ENCODE peak calls at places on chromosomes 11 and 22, in seven cellular contexts. S, A, B, V, Q, P and O are unnamed samples.

GRCh38 chr11:6411594-6412031 is 7.3 kb downstream of the APBB1 start:
- DNase-seq in S (no peak), A (no peak), B (no peak), V (no peak), Q (no peak), P (no peak), O (no peak)

GRCh38 chr22:17569971-17570511 is 6.7 kb downstream of the SLC25A18 start:
- DNase-seq in S (no peak), A (no peak), B (no peak), V (peak; percentile 75), Q (no peak), P (no peak), O (peak; percentile 19)

GRCh38 chr11:121464352-121464946 is 11.7 kb upstream of the SORL1-AS1 start:
- DNase-seq in S (no peak), A (no peak), B (peak; percentile 51), V (peak; percentile 89), Q (no peak), P (peak; percentile 81), O (peak; percentile 58)

GRCh38 chr11:102387056-102387781 is 40.2 kb downstream of the BIRC2 start:
- DNase-seq in S (no peak), A (no peak), B (no peak), V (no peak), Q (no peak), P (no peak), O (no peak)

GRCh38 chr11:5042091-5042490 is 4.2 kb upstream of the OR52J3 start:
- DNase-seq in S (no peak), A (no peak), B (no peak), V (no peak), Q (no peak), P (no peak), O (no peak)

GRCh38 chr22:36536717-36537116 is 7.8 kb upstream of the EIF3D start:
- DNase-seq in S (no peak), A (no peak), B (no peak), V (no peak), Q (no peak), P (no peak), O (no peak)

GRCh38 chr11:31560842-31561476 is 51.4 kb downstream of the ELP4 start:
- DNase-seq in S (no peak), A (no peak), B (no peak), V (no peak), Q (no peak), P (no peak), O (no peak)

GRCh38 chr22:28414017-28414416 is 265.6 kb downstream of the TTC28 start:
- DNase-seq in S (no peak), A (no peak), B (no peak), V (no peak), Q (no peak), P (no peak), O (peak; percentile 63)

GRCh38 chr11:130109441-130109840 is 39.7 kb downstream of the APLP2 start:
- DNase-seq in S (no peak), A (no peak), B (no peak), V (no peak), Q (no peak), P (no peak), O (no peak)

GRCh38 chr22:46748948-46749681 is 11.1 kb upstream of the CERK start:
- DNase-seq in S (no peak), A (no peak), B (no peak), V (peak; percentile 88), Q (no peak), P (no peak), O (peak; percentile 91)

GRCh38 chr22:39207141-39208012 is 37.4 kb downstream of the PDGFB start:
- DNase-seq in S (peak; percentile 48), A (no peak), B (peak; percentile 29), V (peak; percentile 58), Q (no peak), P (no peak), O (no peak)

GRCh38 chr22:38704568-38705234 is 1.0 kb upstream of the GTPBP1 start:
- DNase-seq in S (no peak), A (no peak), B (no peak), V (no peak), Q (no peak), P (no peak), O (peak; percentile 16)

GRCh38 chr11:75820636-75821035 is 5.6 kb downstream of the UVRAG start:
- DNase-seq in S (no peak), A (no peak), B (no peak), V (no peak), Q (no peak), P (no peak), O (no peak)

GRCh38 chr22:23801238-23801821 is 14.6 kb downstream of the SMARCB1 start:
- DNase-seq in S (no peak), A (no peak), B (no peak), V (no peak), Q (no peak), P (no peak), O (no peak)

GRCh38 chr11:92843455-92843854 is 126.0 kb upstream of the MTNR1B start:
- DNase-seq in S (no peak), A (no peak), B (no peak), V (no peak), Q (no peak), P (no peak), O (no peak)

GRCh38 chr11:86495341-86495740 is 120.7 kb downstream of the CCDC81 start:
- DNase-seq in S (no peak), A (no peak), B (no peak), V (no peak), Q (no peak), P (no peak), O (no peak)

GRCh38 chr11:103110406-103110805 is 1.2 kb downstream of the DYNC2H1 start:
- DNase-seq in S (no peak), A (no peak), B (no peak), V (no peak), Q (no peak), P (no peak), O (peak; percentile 21)

GRCh38 chr11:114525682-114526081 is 34.0 kb downstream of the NXPE1 start:
- DNase-seq in S (no peak), A (no peak), B (no peak), V (no peak), Q (no peak), P (no peak), O (no peak)

GRCh38 chr11:63920870-63921417 is 4.0 kb upstream of the RCOR2 start:
- DNase-seq in S (no peak), A (no peak), B (peak; percentile 28), V (no peak), Q (no peak), P (no peak), O (no peak)

GRCh38 chr11:112100457-112100856 is 13.8 kb downstream of the SDHD start:
- DNase-seq in S (no peak), A (no peak), B (no peak), V (no peak), Q (no peak), P (no peak), O (no peak)

GRCh38 chr11:25776238-25776637 is 555.7 kb upstream of the ANO3 start:
- DNase-seq in S (no peak), A (no peak), B (no peak), V (no peak), Q (no peak), P (no peak), O (no peak)

GRCh38 chr11:130413383-130414106 is 14.9 kb downstream of the ADAMTS8 start:
- DNase-seq in S (no peak), A (no peak), B (no peak), V (no peak), Q (no peak), P (no peak), O (no peak)

DNA sequence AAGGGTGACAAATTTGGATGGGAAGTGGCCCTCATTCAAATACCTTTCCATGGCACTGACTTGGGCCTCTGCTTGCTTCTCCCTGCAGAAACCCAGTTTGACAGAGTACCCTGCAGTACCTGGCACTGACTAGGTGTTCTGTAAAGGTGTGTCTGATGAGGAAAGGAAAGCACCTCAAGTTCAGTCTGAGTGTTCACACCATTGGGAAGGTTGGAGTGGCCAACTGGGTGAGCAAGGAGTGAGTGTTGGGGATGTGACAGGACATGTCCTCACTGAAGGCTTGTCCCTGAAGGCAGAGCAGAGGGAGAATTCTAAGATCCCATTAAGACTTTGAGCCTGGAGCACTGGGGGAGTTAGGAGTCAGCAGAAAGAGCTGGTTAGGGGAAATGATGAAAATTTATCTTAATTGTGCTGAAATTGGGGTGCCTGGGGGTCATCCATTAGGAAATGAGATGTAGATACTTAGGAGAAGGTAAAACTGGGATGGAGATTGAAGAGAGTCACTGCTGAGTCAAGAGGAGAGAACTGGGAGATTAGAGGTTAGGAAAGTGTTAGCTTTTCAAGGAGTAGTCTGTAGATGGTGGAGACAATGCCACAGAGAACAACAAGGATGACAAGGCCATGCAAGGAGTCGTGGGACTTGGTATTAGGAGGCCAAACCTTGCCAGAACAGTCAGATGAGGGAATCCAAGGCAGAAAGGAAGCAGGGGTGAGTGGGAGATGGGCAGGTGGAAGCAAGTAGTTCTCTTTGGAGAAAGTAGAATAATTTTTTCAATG is 6.1 kb downstream of the SREBF2 start:
- DNase-seq in S (no peak), A (no peak), B (no peak), V (no peak), Q (no peak), P (no peak), O (no peak)
- H3K4me1 ChIP-seq in S (peaks cover 54% of the 10 kb centered on the region), A (peaks cover 69% of the 10 kb centered on the region), B (peaks cover 55% of the 10 kb centered on the region), V (no peaks in the 10 kb centered on the region), Q (peaks cover 17% of the 10 kb centered on the region), P (peaks cover 26% of the 10 kb centered on the region), O (peaks cover 8% of the 10 kb centered on the region)

GRCh38 chr11:66432597-66432996 is 6.1 kb downstream of the MRPL11 start:
- DNase-seq in S (no peak), A (no peak), B (no peak), V (no peak), Q (no peak), P (no peak), O (no peak)
- TF ChIP-seq POLR2AphosphoS5 in S (no peak), A (no peak), B (no peak), V (no peak), Q (no peak), P (no peak), O (no peak)

GRCh38 chr11:17184882-17185587 is 22.8 kb downstream of the PIK3C2A start:
- DNase-seq in S (no peak), A (no peak), B (no peak), V (no peak), Q (no peak), P (no peak), O (no peak)

GRCh38 chr11:17183836-17184235 is 23.9 kb downstream of the PIK3C2A start:
- DNase-seq in S (no peak), A (no peak), B (no peak), V (no peak), Q (no peak), P (no peak), O (no peak)

GRCh38 chr11:17185938-17186337 is 21.8 kb downstream of the PIK3C2A start:
- DNase-seq in S (no peak), A (no peak), B (no peak), V (no peak), Q (no peak), P (no peak), O (no peak)

GRCh38 chr11:17179972-17180371 is 27.8 kb downstream of the PIK3C2A start:
- DNase-seq in S (no peak), A (no peak), B (no peak), V (no peak), Q (no peak), P (no peak), O (no peak)
- H3K4me1 ChIP-seq in S (no peaks in the 10 kb centered on the region), A (no peaks in the 10 kb centered on the region), B (no peaks in the 10 kb centered on the region), V (no peaks in the 10 kb centered on the region), Q (no peaks in the 10 kb centered on the region), P (no peaks in the 10 kb centered on the region), O (no peaks in the 10 kb centered on the region)

DNA sequence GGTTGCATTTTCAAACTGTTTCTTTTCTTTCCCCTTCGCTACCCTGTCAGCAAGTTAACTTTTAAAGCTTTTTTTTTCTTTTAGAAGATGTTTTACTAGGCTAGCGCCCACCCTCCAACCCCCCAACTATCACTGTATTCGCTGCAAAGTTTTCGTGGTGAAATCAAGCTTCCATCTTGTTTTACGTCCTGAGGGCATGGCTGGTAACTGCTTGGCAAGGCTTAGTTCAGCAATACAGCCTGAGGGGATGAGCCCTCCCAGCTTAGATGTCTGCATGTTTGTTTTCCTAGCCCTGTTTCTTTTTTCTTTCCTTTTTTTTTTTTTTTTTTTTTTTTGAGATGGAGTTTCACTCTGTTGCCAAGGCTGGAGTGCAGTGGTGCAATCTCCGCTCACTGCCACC is 1359.2 kb downstream of the LRRC4C start:
- DNase-seq in S (no peak), A (no peak), B (no peak), V (no peak), Q (no peak), P (no peak), O (no peak)
- TF ChIP-seq POLR2AphosphoS5 in S (no peak), A (no peak), B (no peak), V (no peak), Q (no peak), P (no peak), O (no peak)